ENCODE peak calls at places on chromosomes 13 and 19, in eight cellular contexts. T is heart left ventricle; A is psoas muscle; Y is pancreas; H is CD8-positive, alpha-beta memory T cell; M is mucosa of descending colon; F is uterus; O is body of pancreas. E is an unnamed sample. For H3K4me1 and H3K9me3, the result is how much of the 10 kb centered on the place peaks cover.

GRCh38 chr19:1066748-1067340 is at the start of gene ARHGAP45:
- DNase-seq in T (peak), A (peak), Y (peak), H (peak), M (peak), F (no peak), O (no peak), E (peak)

GRCh38 chr13:50428183-50428877 is 413.1 kb downstream of the KCNRG start:
- DNase-seq in T (no peak), A (no peak), Y (no peak), H (no peak), M (no peak), F (no peak), O (no peak), E (no peak)

GRCh38 chr19:16637535-16637934 is 9.5 kb upstream of the MED26 start:
- DNase-seq in T (no peak), A (no peak), Y (no peak), H (no peak), M (no peak), F (no peak), O (no peak), E (no peak)

GRCh38 chr13:48600374-48601364 is 53.1 kb upstream of the CYSLTR2 start:
- DNase-seq in T (no peak), A (no peak), Y (no peak), H (no peak), M (no peak), F (no peak), O (peak), E (no peak)

GRCh38 chr13:33045829-33046592 is 29.8 kb downstream of the KL start:
- DNase-seq in T (no peak), A (no peak), Y (no peak), H (no peak), M (no peak), F (no peak), O (no peak), E (no peak)

GRCh38 chr13:28494861-28495585 is at the start of gene FLT1:
- DNase-seq in T (peak), A (peak), Y (peak), H (no peak), M (no peak), F (peak), O (peak), E (peak)

GRCh38 chr13:43074824-43075510 is 51.6 kb downstream of the DNAJC15 start:
- DNase-seq in T (no peak), A (no peak), Y (no peak), H (no peak), M (no peak), F (no peak), O (no peak), E (no peak)

GRCh38 chr19:7366701-7367420 is 18.1 kb downstream of the ARHGEF18 start:
- DNase-seq in T (no peak), A (no peak), Y (peak), H (no peak), M (peak), F (no peak), O (no peak), E (peak)

GRCh38 chr19:49356382-49356781 is 5.8 kb downstream of the TEAD2 start:
- DNase-seq in T (no peak), A (no peak), Y (no peak), H (no peak), M (no peak), F (no peak), O (no peak), E (no peak)

GRCh38 chr13:61246351-61246750 is 169.3 kb downstream of the PCDH20 start:
- DNase-seq in T (no peak), A (no peak), Y (no peak), H (no peak), M (no peak), F (no peak), O (no peak), E (no peak)

GRCh38 chr19:46924874-46925547 is 64.2 kb downstream of the ARHGAP35 start:
- DNase-seq in T (no peak), A (no peak), Y (no peak), H (no peak), M (peak), F (no peak), O (no peak), E (peak)

GRCh38 chr19:6464070-6464873 is at the start of gene CRB3:
- DNase-seq in T (no peak), A (peak), Y (peak), H (no peak), M (peak), F (no peak), O (peak), E (peak)

GRCh38 chr13:32639502-32640105 is 53.4 kb downstream of the PDS5B start:
- DNase-seq in T (no peak), A (peak), Y (no peak), H (peak), M (peak), F (peak), O (peak), E (peak)

GRCh38 chr13:88895261-88895941 is 1224.2 kb downstream of the SLITRK5 start:
- DNase-seq in T (peak), A (no peak), Y (peak), H (no peak), M (no peak), F (no peak), O (no peak), E (no peak)

GRCh38 chr13:81487151-81487550 is 1146.2 kb upstream of the SPRY2 start:
- DNase-seq in T (no peak), A (no peak), Y (no peak), H (no peak), M (peak), F (no peak), O (peak), E (peak)

GRCh38 chr13:22812793-22813192 is 368.0 kb upstream of the SGCG start:
- DNase-seq in T (no peak), A (peak), Y (no peak), H (no peak), M (peak), F (no peak), O (no peak), E (no peak)

GRCh38 chr19:2603320-2603719 is 99.2 kb downstream of the GNG7 start:
- DNase-seq in T (peak), A (peak), Y (peak), H (no peak), M (no peak), F (peak), O (no peak), E (no peak)

GRCh38 chr19:38729653-38730469 is 14.4 kb downstream of the CAPN12 start:
- DNase-seq in T (peak), A (peak), Y (peak), H (peak), M (peak), F (peak), O (peak), E (peak)

GRCh38 chr19:38793186-38793585 is 4.2 kb downstream of the LGALS7B start:
- DNase-seq in T (no peak), A (no peak), Y (no peak), H (no peak), M (no peak), F (no peak), O (no peak), E (no peak)

GRCh38 chr13:110520431-110521295 is 40.9 kb downstream of the RAB20 start:
- DNase-seq in T (peak), A (peak), Y (peak), H (no peak), M (peak), F (peak), O (peak), E (peak)

GRCh38 chr13:51252954-51253531 is 30.8 kb downstream of the FAM124A start:
- DNase-seq in T (no peak), A (no peak), Y (no peak), H (no peak), M (no peak), F (no peak), O (no peak), E (no peak)

GRCh38 chr13:109569938-109570711 is 216.3 kb downstream of the IRS2 start:
- DNase-seq in T (no peak), A (no peak), Y (no peak), H (no peak), M (no peak), F (no peak), O (no peak), E (no peak)

GRCh38 chr19:1863638-1864479 is 480 bp upstream of the KLF16 start:
- DNase-seq in T (peak), A (peak), Y (peak), H (peak), M (peak), F (peak), O (peak), E (peak)

GRCh38 chr13:42753697-42754096 is 27.7 kb upstream of the FAM216B start:
- DNase-seq in T (no peak), A (no peak), Y (no peak), H (no peak), M (no peak), F (peak), O (no peak), E (no peak)

GRCh38 chr13:110524484-110525254 is 36.9 kb downstream of the RAB20 start:
- DNase-seq in T (peak), A (peak), Y (peak), H (no peak), M (peak), F (no peak), O (peak), E (peak)

GRCh38 chr19:46967578-46968018 is 52.0 kb upstream of the NPAS1 start:
- DNase-seq in T (peak), A (peak), Y (no peak), H (peak), M (peak), F (peak), O (no peak), E (peak)

GRCh38 chr13:99686157-99686572 is 184.9 kb downstream of the TM9SF2 start:
- DNase-seq in T (no peak), A (no peak), Y (peak), H (no peak), M (peak), F (no peak), O (peak), E (peak)

GRCh38 chr13:109657395-109657794 is 129.0 kb downstream of the IRS2 start:
- DNase-seq in T (no peak), A (no peak), Y (no peak), H (no peak), M (no peak), F (no peak), O (no peak), E (no peak)

GRCh38 chr19:1773173-1773572 is 19.9 kb downstream of the ONECUT3 start:
- DNase-seq in T (no peak), A (no peak), Y (no peak), H (no peak), M (no peak), F (no peak), O (no peak), E (no peak)

GRCh38 chr13:113890758-113891480 is 27.0 kb upstream of the GAS6 start:
- DNase-seq in T (no peak), A (no peak), Y (no peak), H (no peak), M (no peak), F (no peak), O (no peak), E (no peak)

GRCh38 chr19:48551437-48552302 is at the start of gene SULT2B1:
- DNase-seq in T (peak), A (no peak), Y (peak), H (no peak), M (peak), F (no peak), O (peak), E (peak)

GRCh38 chr19:888615-889385 is 4.2 kb downstream of the MED16 start:
- DNase-seq in T (no peak), A (no peak), Y (peak), H (peak), M (no peak), F (no peak), O (no peak), E (no peak)

GRCh38 chr13:99907038-99907437 is 64.5 kb downstream of the ZIC5 start:
- DNase-seq in T (no peak), A (no peak), Y (no peak), H (no peak), M (no peak), F (no peak), O (no peak), E (no peak)

GRCh38 chr19:38978315-38978689 is 2.8 kb upstream of the FBXO17 start:
- DNase-seq in T (no peak), A (no peak), Y (no peak), H (no peak), M (no peak), F (no peak), O (no peak), E (no peak)

GRCh38 chr19:32421589-32422361 is 16.2 kb downstream of the DPY19L3 start:
- DNase-seq in T (no peak), A (no peak), Y (no peak), H (no peak), M (no peak), F (no peak), O (no peak), E (no peak)

GRCh38 chr13:49869514-49869913 is 66.6 kb downstream of the SPRYD7 start:
- DNase-seq in T (no peak), A (no peak), Y (no peak), H (no peak), M (no peak), F (no peak), O (no peak), E (no peak)

GRCh38 chr19:4052114-4052992 is 14.3 kb downstream of the ZBTB7A start:
- DNase-seq in T (no peak), A (peak), Y (peak), H (no peak), M (peak), F (peak), O (peak), E (peak)
- H3K4me3 ChIP-seq in T (peak), A (peak), Y (no peak), H (no peak), M (no peak), F (no peak), O (no peak), E (peak)

DNA sequence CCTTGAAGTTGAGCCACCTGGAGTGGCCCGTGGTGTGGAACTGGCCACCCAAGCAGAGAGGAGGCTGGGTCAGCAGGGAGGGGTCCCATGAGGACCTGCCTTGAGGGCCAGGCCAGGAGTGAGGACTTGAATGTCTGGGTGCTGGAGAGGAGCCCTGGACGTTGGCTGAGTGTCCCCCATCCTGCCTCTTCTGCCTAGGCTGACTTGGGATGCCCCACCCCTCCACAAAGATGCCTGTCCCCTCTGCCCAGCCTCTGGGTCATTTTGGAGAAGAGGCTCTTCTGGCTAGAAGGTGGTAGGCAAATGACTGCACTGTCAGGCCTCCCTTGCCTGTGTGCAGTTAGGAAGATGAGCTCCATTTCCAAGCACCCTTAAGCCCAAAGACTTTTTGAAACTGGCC is 1.7 kb downstream of the SSBP4 start:
- DNase-seq in T (no peak), A (no peak), Y (peak), H (no peak), M (no peak), F (no peak), O (no peak), E (no peak)
- H3K4me1 ChIP-seq in T (half or more), A (half or more), Y (under half), H (half or more), M (under half), F (under half), O (half or more), E (under half)

DNA sequence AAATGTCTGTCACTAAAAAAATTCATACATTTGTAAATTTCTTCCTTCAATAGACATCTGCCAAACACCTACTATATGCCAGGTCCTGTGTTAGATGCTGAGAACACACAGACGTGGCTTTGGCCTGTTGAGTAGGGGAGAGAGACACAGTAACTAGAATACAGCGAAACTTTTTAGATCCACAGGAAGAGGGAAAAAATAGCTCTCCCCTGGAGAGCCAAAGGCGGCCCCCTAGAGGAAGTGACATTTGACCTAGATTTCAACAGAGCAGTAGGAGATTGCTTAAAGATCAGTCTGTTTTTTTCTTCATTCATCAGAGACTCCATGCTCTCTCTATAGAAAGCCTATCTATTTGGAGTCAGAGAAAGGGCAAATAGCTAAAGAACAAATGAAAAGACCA is 11.3 kb downstream of the LCP1 start:
- DNase-seq in T (no peak), A (no peak), Y (no peak), H (no peak), M (no peak), F (no peak), O (no peak), E (no peak)
- H3K9me3 ChIP-seq in T (under half), A (under half), Y (under half), H (under half), M (under half), F (under half), O (under half), E (under half)

DNA sequence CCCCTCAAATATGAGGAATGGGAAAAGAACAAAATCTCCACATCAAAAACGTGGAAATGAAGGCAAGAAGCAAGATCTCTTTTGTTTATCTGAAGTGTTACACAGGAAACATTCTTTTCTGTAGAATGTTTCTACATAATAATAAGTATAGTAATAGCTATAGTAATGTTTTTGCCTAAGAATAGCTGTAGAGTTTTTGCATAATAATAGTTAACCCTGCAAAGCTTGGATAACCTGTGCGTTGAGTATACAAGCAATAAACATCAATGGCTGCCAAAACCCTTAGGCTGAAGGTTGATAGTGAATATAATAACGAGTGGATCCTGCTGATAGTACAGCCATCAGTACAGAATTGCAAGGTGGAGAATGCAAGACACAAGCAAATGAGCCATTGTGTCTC is 11.1 kb upstream of the LILRA5 start:
- DNase-seq in T (no peak), A (no peak), Y (no peak), H (no peak), M (no peak), F (no peak), O (no peak), E (no peak)
- H3K4me3 ChIP-seq in T (no peak), A (no peak), Y (no peak), H (no peak), M (no peak), F (no peak), O (no peak), E (no peak)

GRCh38 chr19:58572818-58573657 is at the start of gene MZF1:
- DNase-seq in T (peak), A (peak), Y (peak), H (peak), M (peak), F (peak), O (peak), E (peak)

GRCh38 chr19:58570770-58571574 is 2.2 kb downstream of the MZF1 start:
- DNase-seq in T (no peak), A (peak), Y (peak), H (no peak), M (peak), F (peak), O (peak), E (peak)

GRCh38 chr19:58573658-58574164 is 576 bp upstream of the MZF1 start:
- DNase-seq in T (no peak), A (no peak), Y (no peak), H (no peak), M (no peak), F (no peak), O (no peak), E (no peak)

GRCh38 chr19:58571575-58571947 is 1.6 kb downstream of the MZF1 start:
- DNase-seq in T (no peak), A (peak), Y (no peak), H (no peak), M (peak), F (peak), O (peak), E (peak)

DNA sequence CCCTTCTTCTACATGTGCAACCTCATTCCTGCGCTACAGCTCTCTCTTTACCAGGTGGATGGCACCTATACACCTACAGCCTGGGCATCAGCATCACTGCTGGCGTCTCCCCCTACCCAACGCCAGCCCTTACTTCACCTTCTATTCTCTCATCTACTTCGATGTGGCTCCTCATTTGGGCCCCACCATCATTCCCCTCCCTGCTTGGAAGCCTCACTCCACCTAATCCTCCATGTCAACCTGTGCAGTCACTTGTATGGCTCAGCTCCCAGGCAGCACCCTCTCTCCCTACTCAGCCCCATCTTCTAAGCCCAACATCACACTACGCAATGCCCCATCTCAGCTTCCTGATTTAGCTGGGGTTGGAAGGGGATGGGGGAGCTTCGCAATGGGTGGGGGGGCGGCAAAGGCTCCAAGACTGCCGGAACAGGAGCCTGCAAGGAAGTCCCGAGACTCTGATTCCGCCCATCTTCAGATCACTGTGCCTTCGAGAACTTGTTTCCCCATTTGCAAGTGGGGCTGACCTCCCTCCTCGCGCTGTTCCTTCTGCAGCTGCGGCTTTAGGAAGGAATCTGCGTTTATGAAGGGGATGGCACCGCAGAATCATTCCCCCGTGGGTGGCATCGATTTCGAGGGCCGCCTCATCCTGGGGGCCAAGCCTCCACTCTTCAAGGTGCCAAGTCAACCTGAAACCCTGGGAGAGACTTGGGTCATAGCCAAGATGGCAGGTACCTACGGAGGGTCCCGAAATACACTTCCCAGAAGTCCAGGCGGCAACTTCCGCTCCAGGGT is 913 bp downstream of the MZF1 start:
- DNase-seq in T (peak), A (no peak), Y (no peak), H (no peak), M (no peak), F (no peak), O (no peak), E (no peak)
- H3K4me1 ChIP-seq in T (under half), A (under half), Y (under half), H (under half), M (under half), F (under half), O (under half), E (under half)

GRCh38 chr13:95355491-95355890 is 54.2 kb upstream of the ABCC4 start:
- DNase-seq in T (no peak), A (no peak), Y (no peak), H (no peak), M (no peak), F (no peak), O (no peak), E (no peak)

GRCh38 chr13:95354680-95355487 is 53.6 kb upstream of the ABCC4 start:
- DNase-seq in T (no peak), A (no peak), Y (no peak), H (no peak), M (no peak), F (no peak), O (no peak), E (no peak)

GRCh38 chr13:95354156-95354555 is 52.9 kb upstream of the ABCC4 start:
- DNase-seq in T (no peak), A (no peak), Y (no peak), H (no peak), M (no peak), F (no peak), O (no peak), E (no peak)

GRCh38 chr13:95357875-95358274 is 56.6 kb upstream of the ABCC4 start:
- DNase-seq in T (no peak), A (no peak), Y (no peak), H (no peak), M (no peak), F (no peak), O (no peak), E (no peak)

DNA sequence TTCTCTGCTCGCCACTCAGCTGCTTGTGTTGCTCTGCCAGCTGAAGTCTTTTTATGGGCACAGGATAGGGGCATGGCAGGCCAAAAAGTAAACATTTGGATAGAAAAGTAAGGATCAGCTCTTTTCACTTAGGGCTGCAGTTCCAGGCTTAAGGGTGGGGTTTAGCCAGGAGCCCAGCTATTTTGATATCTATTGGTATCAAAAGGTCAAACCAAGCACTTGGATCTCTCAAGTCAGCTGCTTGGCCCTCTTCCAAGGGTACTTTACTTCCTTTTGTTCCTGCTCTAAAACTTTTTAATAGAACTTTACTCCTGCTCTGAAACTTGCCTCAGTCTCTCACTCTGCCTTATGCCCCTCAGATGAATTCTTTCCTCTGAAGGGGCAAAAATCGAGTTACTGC is 55.7 kb upstream of the ABCC4 start:
- DNase-seq in T (no peak), A (no peak), Y (no peak), H (no peak), M (peak), F (no peak), O (no peak), E (peak)
- H3K9me3 ChIP-seq in T (under half), A (under half), Y (under half), H (under half), M (under half), F (under half), O (under half), E (under half)

E was measured in colonic mucosa.